ENCODE peak calls at places on chromosomes 16 and 17, in four cellular contexts. N, X, S and F are unnamed samples.

GRCh38 chr16:84518804-84519341 is 14.4 kb upstream of the MEAK7 start:
- DNase-seq in X (no peak), S (no peak), N (no peak), F (no peak)

GRCh38 chr17:27888945-27889344 is 4.2 kb downstream of the LYRM9 start:
- DNase-seq in N (peak; percentile 55), X (no peak), S (peak; percentile 69), F (no peak)

GRCh38 chr17:63445065-63445464 is 1.0 kb downstream of the CYB561 start:
- DNase-seq in N (no peak), X (no peak), S (no peak), F (no peak)

GRCh38 chr17:2171725-2172446 is 117.0 kb downstream of the HIC1 start:
- DNase-seq in N (no peak), X (no peak), S (peak; percentile 82), F (no peak)

GRCh38 chr17:40461036-40461721 is 17.9 kb downstream of the IGFBP4 start:
- DNase-seq in S (no peak), X (no peak), N (no peak), F (no peak)

GRCh38 chr16:70689970-70690905 is 4.4 kb upstream of the MTSS2 start:
- DNase-seq in S (no peak), N (no peak), X (no peak), F (no peak)

GRCh38 chr17:75738218-75738802 is 17.1 kb downstream of the ITGB4 start:
- DNase-seq in X (no peak), S (peak; percentile 57), N (no peak), F (no peak)

GRCh38 chr16:58732545-58733247 is 1.4 kb downstream of the GOT2 start:
- DNase-seq in N (no peak), X (no peak), S (no peak), F (no peak)

GRCh38 chr17:70621593-70621992 is 452.3 kb downstream of the KCNJ2 start:
- DNase-seq in X (no peak), N (no peak), S (no peak), F (no peak)

DNA sequence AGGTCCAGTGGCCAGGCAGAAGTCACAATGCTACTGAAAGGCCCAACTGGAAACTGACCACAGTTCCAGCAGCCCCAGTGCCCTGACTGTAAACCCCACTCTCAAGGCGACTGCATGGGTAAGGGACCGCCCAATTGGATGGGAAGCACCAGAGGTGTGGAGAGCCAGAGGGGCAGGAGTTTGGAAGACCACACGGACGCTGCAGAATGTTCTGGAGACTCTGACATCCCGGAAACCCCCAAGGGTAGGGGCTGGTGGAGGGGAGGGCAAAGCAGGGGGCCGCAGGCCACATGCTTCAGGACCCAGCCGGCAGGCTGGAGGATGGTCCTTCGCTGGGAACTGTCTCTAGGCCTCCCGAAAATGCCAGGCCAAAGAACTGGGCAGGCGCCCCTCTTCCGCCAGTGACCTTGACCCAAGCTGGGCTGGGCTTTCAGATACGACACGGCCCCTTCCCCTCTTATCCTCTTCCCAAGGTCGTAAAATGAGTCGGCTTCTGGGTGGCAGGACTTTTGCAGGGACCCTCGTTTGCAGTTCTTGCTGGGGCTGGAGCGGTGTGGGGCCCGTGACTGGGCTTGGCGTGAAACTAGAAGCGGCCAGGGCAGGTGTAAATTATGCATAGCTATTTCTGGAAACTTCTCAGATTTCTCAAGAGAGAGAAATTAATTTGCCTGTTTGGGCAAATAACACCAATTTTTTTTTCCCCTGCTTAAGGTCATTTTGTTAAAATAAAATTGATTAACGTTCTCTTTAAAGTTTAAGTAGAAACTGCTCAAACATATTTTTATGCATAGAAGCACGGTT is 110.2 kb downstream of the C16orf78 start:
- DNase-seq in X (no peak), N (no peak), S (no peak), F (no peak)
- TF ChIP-seq SP1 in X (no peak), N (no peak), S (no peak), F (no peak)

DNA sequence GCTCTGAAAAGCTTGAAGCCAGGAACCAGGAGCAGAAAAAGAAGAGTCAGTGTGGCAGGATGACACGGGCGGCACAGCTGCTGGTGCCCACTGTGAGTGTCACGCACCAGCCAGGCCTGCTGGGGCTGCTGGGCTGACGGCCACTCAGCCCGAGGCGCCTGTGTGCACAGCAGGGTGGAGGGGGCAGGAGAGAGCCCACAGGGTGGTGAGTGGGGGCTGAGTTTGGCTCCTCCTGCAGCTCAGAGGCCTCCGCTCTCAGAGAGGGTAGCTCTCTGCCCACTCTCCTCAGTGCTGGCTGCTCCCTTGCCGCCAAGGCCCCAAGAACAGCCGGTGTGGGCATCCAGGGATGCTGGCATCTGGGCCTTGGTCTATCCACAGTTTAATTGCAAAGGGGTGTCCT is 59.6 kb downstream of the GSG1L start:
- DNase-seq in S (no peak), X (no peak), N (no peak), F (no peak)
- TF ChIP-seq SUZ12 in S (no peak), X (no peak), N (no peak), F (no peak)

GRCh38 chr17:82372063-82372590 is 562 bp downstream of the UTS2R start:
- DNase-seq in S (no peak), X (no peak), N (no peak), F (no peak)
- TF ChIP-seq SP1 in S (no peak), X (no peak), N (no peak), F (no peak)

GRCh38 chr16:29975134-29975538 is 1.5 kb downstream of the TAOK2 start:
- DNase-seq in S (no peak), N (no peak), X (no peak), F (no peak)

GRCh38 chr16:29972992-29973383 is 680 bp upstream of the TAOK2 start:
- DNase-seq in X (no peak), N (no peak), S (no peak), F (no peak)

GRCh38 chr16:29973384-29974246 is at the start of gene TAOK2:
- DNase-seq in N (peak; percentile 99), S (peak; percentile 98), X (peak; percentile 92), F (peak; percentile 100)

GRCh38 chr16:29975811-29976511 is 2.3 kb downstream of the TAOK2 start:
- DNase-seq in N (no peak), X (no peak), S (no peak), F (no peak)

DNA sequence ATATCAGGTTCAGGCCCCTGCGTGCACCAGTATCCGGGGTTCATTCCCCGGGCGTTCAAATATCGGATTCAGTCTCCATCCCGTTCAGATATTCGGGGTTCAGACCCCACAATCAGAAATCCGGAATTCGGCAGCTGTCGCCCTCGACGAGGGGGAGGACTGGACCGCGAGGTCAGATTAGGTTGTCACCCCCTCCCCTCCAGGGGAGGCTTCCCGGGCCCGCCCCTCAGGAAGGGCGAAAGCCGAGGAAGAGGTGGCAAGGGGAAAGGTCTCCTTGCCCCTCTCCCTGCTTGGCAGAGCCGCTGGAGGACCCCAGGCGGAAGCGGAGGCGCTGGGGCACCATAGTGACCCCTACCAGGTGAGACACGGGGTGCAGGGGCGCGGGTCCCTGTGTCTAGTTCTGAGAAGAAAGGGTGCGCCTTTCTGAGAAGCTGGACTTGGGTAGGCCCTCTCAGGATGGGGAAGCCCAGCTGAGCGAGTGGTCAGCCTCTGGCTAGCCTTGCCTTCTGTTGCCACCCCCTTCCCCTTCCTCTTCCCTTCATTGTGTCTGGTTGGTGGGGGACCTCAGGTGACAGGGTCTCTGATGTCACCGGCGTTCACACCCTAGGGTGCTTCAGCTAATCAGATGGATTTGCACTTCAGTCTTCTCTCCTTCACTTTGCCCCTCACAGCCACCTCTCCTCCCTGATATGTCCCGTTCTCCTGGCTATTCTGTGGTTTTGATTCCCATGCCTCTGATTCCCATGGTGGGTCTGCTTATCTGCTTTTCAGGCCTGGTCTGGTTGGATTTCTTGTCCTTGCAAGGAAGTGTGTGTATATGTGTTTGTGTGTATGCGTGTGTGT is 844 bp downstream of the TAOK2 start:
- DNase-seq in N (no peak), X (no peak), S (no peak), F (no peak)
- TF ChIP-seq SUZ12 in N (no peak), X (no peak), S (no peak), F (no peak)

GRCh38 chr16:23976091-23977001 is 140.6 kb downstream of the PRKCB start:
- DNase-seq in S (no peak), N (no peak), X (no peak), F (no peak)
- TF ChIP-seq SP1 in S (no peak), N (no peak), X (no peak), F (no peak)

DNA sequence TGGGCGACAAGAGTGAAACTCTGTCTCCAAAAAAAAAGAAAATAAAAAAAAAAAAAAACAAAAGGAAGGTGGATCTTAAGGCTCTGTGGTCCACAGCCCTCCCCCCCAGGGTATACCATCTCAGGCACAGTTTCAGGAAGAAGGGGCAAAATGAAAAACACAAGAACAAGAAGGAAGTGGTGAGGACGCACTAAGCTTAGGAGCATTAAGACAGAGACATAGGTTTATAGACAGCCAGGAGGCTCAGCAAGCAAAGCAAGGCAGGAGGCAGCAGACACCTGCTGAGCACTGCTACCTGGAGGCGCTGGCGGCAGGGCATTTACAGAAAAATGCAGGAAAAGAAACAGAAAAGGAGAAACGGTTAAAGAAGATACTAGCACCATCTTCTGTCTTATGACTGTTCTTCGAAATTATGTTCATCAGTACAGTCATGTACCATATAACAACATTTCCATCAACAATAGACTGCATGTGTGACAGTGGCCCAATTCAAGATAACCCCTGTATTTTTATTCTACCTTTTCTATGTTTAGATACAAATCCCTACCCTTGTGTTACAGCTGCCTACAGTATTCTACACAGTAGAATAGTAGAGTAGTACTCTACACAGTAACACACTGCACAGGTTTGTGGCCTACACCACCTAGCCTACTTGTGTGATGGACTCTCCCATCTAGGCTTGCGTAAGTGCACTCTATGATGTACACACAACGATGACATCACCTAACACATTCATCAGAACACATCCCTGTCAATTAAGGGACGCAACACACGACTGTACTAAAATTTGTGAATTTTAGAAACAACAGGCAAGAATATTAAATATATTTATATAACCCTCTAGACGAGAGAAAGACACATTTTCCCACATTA is 62.5 kb downstream of the XPO6 start:
- DNase-seq in N (no peak), S (no peak), X (no peak), F (no peak)
- TF ChIP-seq SUZ12 in N (no peak), S (no peak), X (no peak), F (no peak)